ENCODE peak calls at places on chromosomes 12 and 14, in four cellular contexts. One of them, this sample, is unnamed.
A peak's percentile ranks its signal among the peaks of the same experiment; 100 is the strongest.

GRCh38 chr12:45730116-45730841 is 773 bp downstream of the ARID2 start:
- DNase-seq in A549: peak; percentile 75
- DNase-seq in GM12878: no peak
- DNase-seq in K562: peak; percentile 33
- DNase-seq in this sample: peak; percentile 43

GRCh38 chr12:93550748-93551611 is 21.5 kb upstream of the SOCS2 start:
- DNase-seq in A549: no peak
- DNase-seq in GM12878: no peak
- DNase-seq in K562: no peak
- DNase-seq in this sample: no peak

GRCh38 chr14:69827560-69827959 is 30.5 kb upstream of the SLC10A1 start:
- DNase-seq in A549: no peak
- DNase-seq in GM12878: no peak
- DNase-seq in K562: no peak
- DNase-seq in this sample: no peak

GRCh38 chr14:20477211-20477876 is 8.1 kb downstream of the PNP start:
- DNase-seq in A549: no peak
- DNase-seq in GM12878: no peak
- DNase-seq in K562: no peak
- DNase-seq in this sample: peak; percentile 73

GRCh38 chr14:68574906-68575305 is 218.0 kb downstream of the ZFP36L1 start:
- DNase-seq in A549: no peak
- DNase-seq in GM12878: no peak
- DNase-seq in K562: no peak
- DNase-seq in this sample: peak; percentile 70

GRCh38 chr12:48013287-48013686 is 9.0 kb upstream of the COL2A1 start:
- DNase-seq in A549: no peak
- DNase-seq in GM12878: no peak
- DNase-seq in K562: no peak
- DNase-seq in this sample: no peak

GRCh38 chr12:127729381-127729780 is 537.6 kb upstream of the TMEM132C start:
- DNase-seq in A549: no peak
- DNase-seq in GM12878: no peak
- DNase-seq in K562: no peak
- DNase-seq in this sample: no peak

GRCh38 chr12:113857371-113857770 is 108.8 kb downstream of the RBM19 start:
- DNase-seq in A549: no peak
- DNase-seq in GM12878: no peak
- DNase-seq in K562: no peak
- DNase-seq in this sample: no peak

GRCh38 chr14:64951291-64951690 is 8.7 kb upstream of the GPX2 start:
- DNase-seq in A549: no peak
- DNase-seq in GM12878: no peak
- DNase-seq in K562: no peak
- DNase-seq in this sample: no peak

DNA sequence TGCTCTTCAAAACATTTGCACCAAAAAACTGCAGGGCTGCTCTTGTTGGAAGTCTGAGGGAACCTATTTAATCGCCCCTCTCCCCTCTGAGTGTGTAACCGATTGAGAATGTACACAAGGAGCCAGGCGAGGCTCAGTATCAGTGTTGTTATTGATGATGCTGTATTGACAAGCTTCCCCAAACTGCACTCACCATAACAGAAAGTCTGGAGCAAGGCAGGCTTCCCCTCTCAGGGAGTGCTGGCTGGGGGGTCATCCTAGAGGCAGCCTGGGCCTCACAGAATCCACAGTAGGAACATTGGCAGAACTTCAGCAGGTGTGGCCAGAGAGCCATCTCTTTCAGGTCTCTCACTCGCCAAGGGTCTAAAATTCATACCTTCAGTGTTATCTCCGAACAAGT is 58.1 kb upstream of the TUNAR start:
- DNase-seq in A549: no peak
- DNase-seq in GM12878: no peak
- DNase-seq in K562: no peak
- DNase-seq in this sample: no peak
- H3K4me1 ChIP-seq in A549: no peaks in the 10 kb centered on the region
- H3K4me1 ChIP-seq in GM12878: no peaks in the 10 kb centered on the region
- H3K4me1 ChIP-seq in K562: no peaks in the 10 kb centered on the region
- H3K4me1 ChIP-seq in this sample: no peaks in the 10 kb centered on the region

GRCh38 chr14:104011824-104012517 is 69.6 kb upstream of the RD3L start:
- DNase-seq in A549: peak; percentile 17
- DNase-seq in GM12878: no peak
- DNase-seq in K562: no peak
- DNase-seq in this sample: no peak
- TF ChIP-seq USF2 in A549: no peak
- TF ChIP-seq USF2 in GM12878: no peak
- TF ChIP-seq USF2 in K562: no peak
- TF ChIP-seq USF2 in this sample: no peak

GRCh38 chr12:109920266-109920780 is 20.2 kb downstream of the TCHP start:
- DNase-seq in A549: no peak
- DNase-seq in GM12878: no peak
- DNase-seq in K562: no peak
- DNase-seq in this sample: no peak
- H3K4me1 ChIP-seq in A549: no peaks in the 10 kb centered on the region
- H3K4me1 ChIP-seq in GM12878: no peaks in the 10 kb centered on the region
- H3K4me1 ChIP-seq in K562: no peaks in the 10 kb centered on the region
- H3K4me1 ChIP-seq in this sample: no peaks in the 10 kb centered on the region

DNA sequence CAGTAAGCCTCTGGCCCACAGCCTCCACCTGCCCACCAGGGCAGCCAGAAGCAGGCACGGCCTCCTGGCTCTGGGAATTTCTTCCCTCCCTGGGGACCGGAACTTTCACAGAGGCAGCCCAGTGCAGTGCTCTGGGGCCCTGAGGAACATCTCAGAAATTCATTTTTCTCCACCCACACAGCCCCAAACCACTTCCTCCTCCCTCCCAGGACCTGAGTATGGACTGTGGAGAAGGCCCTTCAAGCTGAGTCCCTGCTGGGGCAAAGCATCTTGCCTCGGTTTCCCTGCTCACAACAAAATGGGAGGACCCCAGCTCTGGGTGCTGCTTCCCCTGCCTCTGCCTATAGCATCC is 90.4 kb downstream of the CHGA start:
- DNase-seq in A549: no peak
- DNase-seq in GM12878: no peak
- DNase-seq in K562: no peak
- DNase-seq in this sample: peak; percentile 28
- TF ChIP-seq USF2 in A549: no peak
- TF ChIP-seq USF2 in GM12878: no peak
- TF ChIP-seq USF2 in K562: no peak
- TF ChIP-seq USF2 in this sample: no peak

GRCh38 chr14:66651536-66652220 is 143.7 kb downstream of the GPHN start:
- DNase-seq in A549: no peak
- DNase-seq in GM12878: no peak
- DNase-seq in K562: no peak
- DNase-seq in this sample: no peak
- H3K4me1 ChIP-seq in A549: no peaks in the 10 kb centered on the region
- H3K4me1 ChIP-seq in GM12878: peaks cover 36% of the 10 kb centered on the region
- H3K4me1 ChIP-seq in K562: no peaks in the 10 kb centered on the region
- H3K4me1 ChIP-seq in this sample: no peaks in the 10 kb centered on the region

GRCh38 chr14:103546651-103547454 is 15.6 kb downstream of the BAG5 start:
- DNase-seq in A549: peak; percentile 62
- DNase-seq in GM12878: no peak
- DNase-seq in K562: peak; percentile 71
- DNase-seq in this sample: no peak
- TF ChIP-seq USF2 in A549: no peak
- TF ChIP-seq USF2 in GM12878: no peak
- TF ChIP-seq USF2 in K562: no peak
- TF ChIP-seq USF2 in this sample: no peak

GRCh38 chr12:104507672-104508071 is 50.9 kb downstream of the CHST11 start:
- DNase-seq in A549: no peak
- DNase-seq in GM12878: no peak
- DNase-seq in K562: peak; percentile 67
- DNase-seq in this sample: no peak

GRCh38 chr12:104510873-104511243 is 54.1 kb downstream of the CHST11 start:
- DNase-seq in A549: no peak
- DNase-seq in GM12878: no peak
- DNase-seq in K562: no peak
- DNase-seq in this sample: no peak

GRCh38 chr12:104513681-104514080 is 56.9 kb downstream of the CHST11 start:
- DNase-seq in A549: no peak
- DNase-seq in GM12878: no peak
- DNase-seq in K562: no peak
- DNase-seq in this sample: no peak

GRCh38 chr12:104508752-104509446 is 52.2 kb downstream of the CHST11 start:
- DNase-seq in A549: no peak
- DNase-seq in GM12878: no peak
- DNase-seq in K562: no peak
- DNase-seq in this sample: no peak

DNA sequence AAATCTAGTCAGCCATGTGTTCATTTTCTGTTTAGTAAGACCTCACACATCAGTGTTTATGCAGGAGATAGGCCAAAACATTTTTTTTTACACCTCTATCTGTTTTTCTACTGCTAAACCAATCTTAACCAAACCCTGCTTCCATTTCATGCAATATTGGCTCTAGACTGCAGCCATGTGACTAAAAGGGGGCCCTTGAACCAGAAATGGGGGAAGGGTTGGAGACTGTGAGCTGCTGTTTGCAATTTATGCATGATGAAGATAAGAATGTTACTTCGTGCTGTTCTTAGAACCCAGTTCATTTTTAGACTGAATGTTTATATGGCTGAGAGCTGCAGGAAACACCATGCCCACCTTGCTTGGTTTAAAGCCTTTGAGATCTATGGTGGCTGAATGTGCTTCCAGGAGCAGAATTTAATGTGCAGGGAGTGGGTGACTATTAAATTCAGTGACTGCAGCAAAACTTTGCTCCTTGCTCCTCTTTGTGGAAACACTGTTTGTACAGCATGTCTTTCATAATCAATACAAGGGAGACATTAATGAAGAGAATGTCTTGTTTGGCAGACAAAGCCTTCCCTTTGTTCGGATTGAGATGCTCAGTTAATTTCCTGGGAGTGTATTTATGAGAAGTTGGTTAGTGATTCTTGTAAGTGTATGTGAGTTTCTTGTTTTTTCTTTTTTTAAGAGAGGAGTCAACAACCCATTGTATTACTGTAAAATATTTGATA is 53.6 kb downstream of the CHST11 start:
- DNase-seq in A549: no peak
- DNase-seq in GM12878: no peak
- DNase-seq in K562: peak; percentile 60
- DNase-seq in this sample: no peak
- H3K4me1 ChIP-seq in A549: peaks cover 19% of the 10 kb centered on the region
- H3K4me1 ChIP-seq in GM12878: peaks cover 25% of the 10 kb centered on the region
- H3K4me1 ChIP-seq in K562: peaks cover 30% of the 10 kb centered on the region
- H3K4me1 ChIP-seq in this sample: no peaks in the 10 kb centered on the region